ENCODE peak calls at places on chromosomes 4 and X, in six cellular contexts. N, V, U, J, O and F are unnamed samples.

GRCh38 chrX:129771266-129771995 is 8.3 kb upstream of the SASH3 start:
- DNase-seq in N (no peak), V (no peak), U (peak), J (no peak), O (no peak), F (no peak)

GRCh38 chr4:55175779-55176231 is 50.4 kb upstream of the KDR start:
- DNase-seq in N (peak), V (peak), U (no peak), J (no peak), O (no peak), F (no peak)

GRCh38 chr4:119068529-119068962 is 67.1 kb upstream of the MYOZ2 start:
- DNase-seq in N (no peak), V (peak), U (no peak), J (no peak), O (no peak), F (no peak)

GRCh38 chrX:24090300-24091200 is 35.8 kb downstream of the EIF2S3 start:
- DNase-seq in N (no peak), V (no peak), U (no peak), J (no peak), O (no peak), F (no peak)

GRCh38 chr4:11313157-11313943 is 115.3 kb downstream of the HS3ST1 start:
- DNase-seq in N (no peak), V (no peak), U (no peak), J (no peak), O (no peak), F (no peak)

GRCh38 chr4:164956766-164957643 is 20.5 kb downstream of the TRIM61 start:
- DNase-seq in N (peak), V (peak), U (peak), J (peak), O (peak), F (peak)

GRCh38 chrX:18377802-18378201 is 23.3 kb upstream of the SCML2 start:
- DNase-seq in N (no peak), V (peak), U (no peak), J (no peak), O (no peak), F (peak)

GRCh38 chr4:171954650-171955049 is 141.4 kb downstream of the GALNTL6 start:
- DNase-seq in N (no peak), V (peak), U (no peak), J (no peak), O (no peak), F (no peak)

GRCh38 chr4:10074767-10075105 is 41.9 kb downstream of the WDR1 start:
- DNase-seq in N (peak), V (peak), U (no peak), J (no peak), O (no peak), F (peak)